ENCODE peak calls at places on chromosomes 16 and 17, in seven cellular contexts. U is body of pancreas, C is astrocyte, D is cardiac muscle cell, L is tibial artery, M is neuronal stem cell, V is left ventricle myocardium inferior. S is an unnamed sample.

GRCh38 chr16:9908613-9909012 is 273.6 kb downstream of the GRIN2A start:
- DNase-seq in C (no peak), D (no peak), U (peak), M (no peak), L (no peak), V (peak), S (no peak)

GRCh38 chr17:73533127-73533526 is 111.1 kb downstream of the SDK2 start:
- DNase-seq in M (no peak), U (peak), C (no peak), V (peak), L (no peak), D (no peak), S (no peak)

GRCh38 chr16:79047337-79047736 is 553.2 kb downstream of the MAF start:
- DNase-seq in C (no peak), V (no peak), D (no peak), U (no peak), M (no peak), L (no peak), S (no peak)

GRCh38 chr17:17500999-17501605 is 4.9 kb upstream of the RASD1 start:
- DNase-seq in C (no peak), D (no peak), M (no peak), U (no peak), L (no peak), V (no peak), S (no peak)

GRCh38 chr17:77474292-77474988 is 333.7 kb downstream of the SEC14L1 start:
- DNase-seq in C (peak), L (no peak), V (no peak), D (no peak), M (no peak), U (no peak), S (no peak)

GRCh38 chr17:36884495-36885160 is 52.6 kb upstream of the LHX1 start:
- DNase-seq in U (no peak), V (no peak), L (no peak), C (no peak), M (no peak), D (no peak), S (no peak)

GRCh38 chr16:19499006-19499405 is 22.9 kb downstream of the GDE1 start:
- DNase-seq in M (no peak), U (no peak), C (no peak), L (no peak), V (no peak), D (no peak), S (no peak)

GRCh38 chr16:7137560-7138330 is 194.9 kb upstream of the RBFOX1 start:
- DNase-seq in L (no peak), V (no peak), M (no peak), D (no peak), U (no peak), C (no peak), S (no peak)

GRCh38 chr17:29870836-29871430 is 59.1 kb downstream of the SSH2 start:
- DNase-seq in M (no peak), U (no peak), C (no peak), V (no peak), L (no peak), D (no peak), S (no peak)

GRCh38 chr17:236641-237405 is 55.4 kb upstream of the DOC2B start:
- DNase-seq in V (peak), U (peak), M (no peak), L (peak), D (no peak), C (peak), S (no peak)

GRCh38 chr16:3861808-3862451 is 18.6 kb downstream of the CREBBP start:
- DNase-seq in U (no peak), M (no peak), L (no peak), C (no peak), D (peak), V (no peak), S (no peak)

GRCh38 chr17:69030145-69030544 is 30.6 kb downstream of the ABCA9 start:
- DNase-seq in C (no peak), U (no peak), D (no peak), V (no peak), L (no peak), M (no peak), S (no peak)

GRCh38 chr17:32157225-32157624 is 14.9 kb downstream of the RHOT1 start:
- DNase-seq in C (peak), M (no peak), V (no peak), U (no peak), L (no peak), D (no peak), S (no peak)

GRCh38 chr16:19348578-19349315 is 63.2 kb downstream of the CLEC19A start:
- DNase-seq in C (peak), L (no peak), U (no peak), M (peak), D (peak), V (no peak), S (no peak)

GRCh38 chr17:61381537-61381936 is 18.1 kb upstream of the TBX2 start:
- DNase-seq in M (no peak), V (no peak), L (peak), D (no peak), C (no peak), U (no peak), S (no peak)

GRCh38 chr17:8039611-8040168 is 831 bp downstream of the ALOX15B start:
- DNase-seq in D (no peak), L (no peak), M (no peak), C (no peak), V (no peak), U (no peak), S (no peak)

GRCh38 chr16:25256821-25257503 is 683 bp downstream of the ZKSCAN2 start:
- DNase-seq in U (peak), M (no peak), C (no peak), L (no peak), D (peak), V (no peak), S (peak)

GRCh38 chr16:79601092-79601977 is 798 bp upstream of the MAF start:
- DNase-seq in L (peak), U (peak), C (peak), D (peak), M (peak), V (peak), S (peak)

GRCh38 chr17:81064746-81065475 is 30.0 kb downstream of the BAIAP2 start:
- DNase-seq in D (no peak), C (peak), M (no peak), U (no peak), V (no peak), L (no peak), S (no peak)

GRCh38 chr17:21457051-21458026 is 81.2 kb downstream of the KCNJ12 start:
- DNase-seq in D (peak), V (peak), U (peak), L (peak), C (peak), M (peak), S (peak)

GRCh38 chr17:3961564-3962047 is 2.6 kb downstream of the ATP2A3 start:
- DNase-seq in D (no peak), U (no peak), L (no peak), C (no peak), M (no peak), V (no peak), S (no peak)

GRCh38 chr17:57869599-57870282 is 19.9 kb upstream of the MRPS23 start:
- DNase-seq in M (no peak), D (no peak), U (no peak), C (peak), L (no peak), V (no peak), S (no peak)

GRCh38 chr17:40515491-40516041 is 14.1 kb upstream of the TNS4 start:
- DNase-seq in D (no peak), V (no peak), M (no peak), C (no peak), L (no peak), U (no peak), S (no peak)

GRCh38 chr17:81258292-81258691 is 19.2 kb downstream of the NDUFAF8 start:
- DNase-seq in M (no peak), C (no peak), V (no peak), D (no peak), L (no peak), U (no peak), S (no peak)

GRCh38 chr16:66128363-66128725 is 238.1 kb upstream of the CDH5 start:
- DNase-seq in C (peak), L (no peak), D (no peak), U (no peak), M (no peak), V (no peak), S (no peak)

GRCh38 chr17:58308173-58308984 is 20.2 kb downstream of the TSPOAP1 start:
- DNase-seq in D (peak), U (no peak), V (no peak), C (no peak), M (no peak), L (peak), S (no peak)

GRCh38 chr16:24589997-24590396 is 50.6 kb downstream of the RBBP6 start:
- DNase-seq in L (no peak), D (no peak), C (no peak), M (no peak), U (no peak), V (no peak), S (no peak)

GRCh38 chr16:30743690-30744089 is 4.5 kb upstream of the PHKG2 start:
- DNase-seq in U (no peak), L (no peak), D (no peak), M (no peak), V (peak), C (no peak), S (no peak)

GRCh38 chr16:20430948-20431347 is 20.4 kb upstream of the ACSM2A start:
- DNase-seq in U (no peak), C (no peak), M (no peak), L (no peak), D (no peak), V (no peak), S (no peak)

GRCh38 chr16:11499295-11500089 is 87.2 kb downstream of the LITAF start:
- DNase-seq in D (no peak), C (no peak), U (no peak), L (no peak), V (no peak), M (no peak), S (no peak)

GRCh38 chr17:441155-441950 is 88.7 kb upstream of the RPH3AL start:
- DNase-seq in U (no peak), D (no peak), V (no peak), M (no peak), C (no peak), L (no peak), S (no peak)

GRCh38 chr17:53061446-53061845 is 761.3 kb upstream of the KIF2B start:
- DNase-seq in U (no peak), L (no peak), V (no peak), M (no peak), C (no peak), D (no peak), S (no peak)

GRCh38 chr17:80187493-80187892 is 17.7 kb downstream of the CARD14 start:
- DNase-seq in M (no peak), D (no peak), V (peak), U (peak), L (no peak), C (peak), S (no peak)

GRCh38 chr17:39988206-39988810 is 7.7 kb downstream of the PSMD3 start:
- DNase-seq in D (no peak), C (no peak), V (no peak), M (no peak), U (no peak), L (no peak), S (no peak)

GRCh38 chr17:41004397-41004796 is 4.5 kb downstream of the KRTAP3-1 start:
- DNase-seq in C (no peak), L (no peak), U (no peak), M (no peak), D (no peak), V (no peak), S (no peak)

DNA sequence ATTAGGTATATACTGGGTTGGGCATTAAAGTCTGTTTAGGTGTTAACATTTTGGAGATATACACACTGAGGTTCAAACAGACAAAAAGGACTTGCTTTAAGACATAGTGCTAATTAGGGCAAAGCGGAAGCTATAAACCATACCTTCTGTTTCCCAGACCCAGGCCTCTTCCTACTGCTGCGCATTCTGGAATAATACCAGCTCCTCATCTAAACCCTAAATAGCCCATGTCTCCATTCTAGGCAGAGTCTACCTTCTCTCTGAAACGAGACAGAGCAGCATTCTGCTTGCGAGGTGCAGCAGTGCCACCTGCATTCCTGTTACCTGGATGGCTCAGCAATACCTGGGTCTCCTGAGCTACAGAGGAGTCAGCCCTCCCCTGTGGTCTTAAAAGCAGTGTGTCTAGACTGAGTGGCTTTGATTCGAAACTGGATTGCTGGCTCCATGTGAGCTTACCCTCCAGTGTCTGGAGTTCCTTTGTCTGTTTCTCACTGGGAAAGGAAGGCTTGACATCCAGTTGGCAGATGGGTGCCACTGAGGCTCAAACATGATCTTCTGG is 6.4 kb downstream of the YPEL2 start:
- DNase-seq in L (no peak), M (no peak), D (no peak), U (no peak), V (no peak), C (no peak), S (no peak)
- H3K27ac ChIP-seq in L (no peak), M (no peak), D (peak), U (no peak), V (peak), C (no peak), S (no peak)

DNA sequence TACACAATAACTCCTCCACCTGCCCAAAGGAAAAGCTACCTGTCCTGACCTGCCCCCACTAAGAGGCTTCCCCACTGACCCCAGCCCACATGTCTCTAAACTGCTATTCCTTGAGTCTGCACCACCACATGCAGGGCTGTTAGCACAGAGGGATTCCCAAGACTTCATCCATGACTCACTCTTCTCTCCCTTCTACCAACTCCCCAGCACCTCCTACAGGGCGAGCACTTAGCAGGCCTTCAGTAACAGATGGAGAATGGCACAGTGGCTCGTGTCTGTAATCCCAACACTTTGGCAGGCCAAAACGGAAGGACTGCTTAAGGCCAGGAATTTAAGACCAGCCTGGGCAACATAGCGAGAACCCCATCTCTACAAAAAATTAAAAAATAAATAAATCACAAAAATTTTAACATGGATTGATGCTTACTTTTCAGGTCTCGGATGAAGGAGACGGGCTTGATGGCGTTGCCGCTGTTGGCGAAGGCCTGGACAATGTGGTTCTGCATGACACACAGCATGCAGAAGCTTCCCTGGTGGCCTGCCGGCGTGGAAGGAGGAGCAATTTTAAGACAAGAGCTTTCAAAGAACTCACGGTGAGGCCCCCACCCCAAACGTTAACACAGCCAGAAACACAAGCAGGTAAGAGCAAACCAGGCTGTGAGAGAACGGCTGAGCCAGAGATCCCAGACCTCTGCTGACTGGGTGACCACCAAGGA is 12.0 kb downstream of the USP36 start:
- DNase-seq in L (no peak), D (no peak), M (no peak), V (no peak), U (no peak), C (peak), S (no peak)
- H3K27ac ChIP-seq in L (no peak), D (no peak), M (no peak), V (no peak), U (no peak), C (no peak), S (no peak)

GRCh38 chr17:28505986-28506665 is at the start of gene FOXN1:
- DNase-seq in U (no peak), C (no peak), L (no peak), D (no peak), M (no peak), V (no peak), S (no peak)

GRCh38 chr17:28509784-28510183 is 3.6 kb downstream of the FOXN1 start:
- DNase-seq in C (no peak), D (no peak), U (no peak), L (peak), M (no peak), V (no peak), S (no peak)

GRCh38 chr17:28506763-28507487 is 777 bp downstream of the FOXN1 start:
- DNase-seq in C (no peak), M (no peak), V (no peak), U (no peak), D (no peak), L (no peak), S (no peak)

GRCh38 chr17:28508325-28508724 is 2.2 kb downstream of the FOXN1 start:
- DNase-seq in D (no peak), U (no peak), M (no peak), C (no peak), V (no peak), L (no peak), S (no peak)

DNA sequence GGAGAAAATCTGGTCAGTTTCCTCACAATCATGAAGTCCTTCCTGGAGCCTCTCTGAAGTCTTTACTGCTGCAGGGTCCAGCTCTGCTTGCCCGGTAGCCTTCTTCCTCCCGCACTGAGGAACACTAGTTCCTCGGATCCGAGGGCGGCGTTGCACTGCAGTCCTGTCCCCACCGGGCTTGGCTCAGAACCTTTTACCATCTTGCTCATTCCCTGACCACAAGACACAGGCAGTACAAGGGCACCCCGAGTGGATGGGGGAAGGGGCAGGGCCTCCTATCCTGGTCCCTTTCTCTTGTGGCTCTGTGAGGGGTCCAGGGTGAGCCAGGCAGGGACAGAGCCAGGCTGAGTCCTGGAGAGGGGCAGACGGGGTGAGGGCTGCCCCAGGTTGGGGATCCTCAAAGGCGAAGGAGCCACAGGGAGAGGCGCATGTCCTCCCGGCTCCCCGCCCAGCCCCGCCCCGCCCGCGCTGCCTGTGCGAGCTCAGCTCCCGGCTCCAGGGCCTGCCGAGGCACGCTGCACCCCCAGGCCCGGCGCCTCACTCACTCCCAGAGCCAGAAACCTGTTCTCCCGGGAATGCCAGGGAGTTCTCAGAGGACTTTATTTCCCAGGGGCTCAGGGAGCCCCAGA is 1.5 kb downstream of the FOXN1 start:
- DNase-seq in U (no peak), V (no peak), D (no peak), L (no peak), M (no peak), C (no peak), S (no peak)
- H3K27ac ChIP-seq in U (no peak), V (no peak), D (no peak), L (no peak), M (no peak), C (no peak), S (no peak)

DNA sequence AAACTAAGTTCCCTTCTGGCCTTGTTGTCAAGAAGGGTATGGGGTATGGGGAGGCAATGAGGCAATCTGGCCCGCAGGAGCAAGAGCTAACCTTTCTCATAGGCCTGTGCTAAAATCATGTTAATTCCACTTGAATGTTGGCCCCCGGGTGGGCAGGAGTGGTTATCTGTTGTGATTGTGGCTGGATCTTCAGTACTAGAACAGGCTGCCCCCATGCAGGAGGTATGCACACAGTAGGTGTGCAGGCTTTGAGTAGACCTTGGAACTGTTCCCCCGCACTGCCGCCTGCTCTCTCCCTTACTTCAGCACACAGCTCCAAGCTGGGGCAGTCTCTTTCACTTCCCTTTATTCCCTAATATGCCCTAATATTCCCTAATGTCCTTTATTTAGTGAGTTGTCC is 52.4 kb upstream of the TANGO6 start:
- DNase-seq in M (no peak), C (no peak), D (no peak), L (no peak), U (no peak), V (no peak), S (no peak)
- H3K27ac ChIP-seq in M (no peak), C (no peak), D (no peak), L (no peak), U (peak), V (no peak), S (peak)

S was measured in caudate nucleus.